ENCODE peak calls at places on chromosomes 5 and 9, in four cellular contexts. Y, K, L and B are unnamed samples.

GRCh38 chr5:16918156-16918555 is 17.9 kb downstream of the MYO10 start:
- DNase-seq in Y (no peak), K (no peak), L (no peak), B (no peak)

GRCh38 chr9:70083429-70083828 is 39.8 kb downstream of the MAMDC2 start:
- DNase-seq in Y (no peak), K (no peak), L (no peak), B (no peak)

GRCh38 chr5:139183502-139183901 is 14.7 kb downstream of the SIL1 start:
- DNase-seq in Y (no peak), K (no peak), L (no peak), B (no peak)

GRCh38 chr5:133249593-133249992 is 197.8 kb downstream of the HSPA4 start:
- DNase-seq in Y (no peak), K (no peak), L (no peak), B (no peak)

GRCh38 chr9:10268500-10269485 is 344.0 kb downstream of the PTPRD start:
- DNase-seq in Y (no peak), K (peak), L (no peak), B (no peak)

GRCh38 chr9:128151343-128152132 is 2.3 kb downstream of the LCN2 start:
- DNase-seq in Y (no peak), K (no peak), L (no peak), B (no peak)

GRCh38 chr9:16445141-16445920 is 425.1 kb downstream of the BNC2 start:
- DNase-seq in Y (no peak), K (no peak), L (no peak), B (no peak)

GRCh38 chr5:153974131-153974812 is 64.4 kb downstream of the FAM114A2 start:
- DNase-seq in Y (no peak), K (peak), L (no peak), B (no peak)